ENCODE peak calls at places on chromosomes 16 and 17, in seven cellular contexts. H is IMR-90, J is mesendoderm, K is NCI-H146, C is CMK, S is left lung, Y is right lobe of liver. V is an unnamed sample.

GRCh38 chr17:79137015-79137770 is 62.6 kb downstream of the ENGASE start:
- DNase-seq in H (no peak), J (no peak), K (peak; percentile 18), C (no peak), S (no peak), Y (no peak), V (no peak)

GRCh38 chr16:28166394-28167208 is 45.2 kb downstream of the XPO6 start:
- DNase-seq in H (peak; percentile 81), J (peak; percentile 69), K (no peak), C (no peak), S (no peak), Y (no peak), V (no peak)

GRCh38 chr17:38925263-38925995 is at the start of gene LASP1NB:
- DNase-seq in H (peak; percentile 70), J (peak; percentile 77), K (no peak), C (no peak), S (no peak), Y (no peak), V (peak; percentile 63)

GRCh38 chr16:81926036-81926435 is 85.2 kb downstream of the SDR42E1 start:
- DNase-seq in H (no peak), J (no peak), K (no peak), C (no peak), S (no peak), Y (no peak), V (no peak)

GRCh38 chr17:10278218-10278617 is 79.8 kb upstream of the GAS7 start:
- DNase-seq in H (no peak), J (peak; percentile 29), K (no peak), C (no peak), S (no peak), Y (no peak), V (peak; percentile 61)

GRCh38 chr17:42585353-42585752 is 7.8 kb upstream of the PSMC3IP start:
- DNase-seq in H (no peak), J (no peak), K (no peak), C (no peak), S (no peak), Y (no peak), V (no peak)

GRCh38 chr17:72079700-72080099 is 41.1 kb upstream of the SOX9 start:
- DNase-seq in H (no peak), J (no peak), K (no peak), C (no peak), S (no peak), Y (no peak), V (no peak)

GRCh38 chr17:21500064-21500463 is 123.9 kb downstream of the KCNJ12 start:
- DNase-seq in H (no peak), J (peak; percentile 59), K (no peak), C (no peak), S (no peak), Y (no peak), V (no peak)

GRCh38 chr16:16797239-16797638 is 418.3 kb downstream of the NPIPA7 start:
- DNase-seq in H (no peak), J (peak; percentile 35), K (no peak), C (no peak), S (no peak), Y (no peak), V (peak; percentile 59)

GRCh38 chr16:88886915-88887521 is 20.6 kb upstream of the PABPN1L start:
- DNase-seq in H (peak; percentile 36), J (no peak), K (no peak), C (no peak), S (peak; percentile 42), Y (no peak), V (no peak)

GRCh38 chr17:74647871-74648672 is 24.5 kb upstream of the CD300E start:
- DNase-seq in H (no peak), J (no peak), K (no peak), C (no peak), S (no peak), Y (no peak), V (no peak)

GRCh38 chr17:76957600-76958464 is 89.6 kb downstream of the MGAT5B start:
- DNase-seq in H (peak; percentile 21), J (no peak), K (no peak), C (no peak), S (no peak), Y (no peak), V (peak; percentile 47)

GRCh38 chr17:27216836-27217235 is 77.1 kb upstream of the WSB1 start:
- DNase-seq in H (no peak), J (no peak), K (no peak), C (no peak), S (no peak), Y (no peak), V (no peak)

GRCh38 chr17:41627316-41628072 is 3.1 kb upstream of the KRT17 start:
- DNase-seq in H (no peak), J (no peak), K (no peak), C (no peak), S (no peak), Y (no peak), V (no peak)

GRCh38 chr17:38868095-38868967 is 1.5 kb upstream of the LASP1 start:
- DNase-seq in H (peak; percentile 55), J (peak; percentile 77), K (peak; percentile 70), C (no peak), S (peak; percentile 55), Y (peak; percentile 22), V (peak; percentile 65)

GRCh38 chr17:31571124-31571892 is 179.8 kb downstream of the RAB11FIP4 start:
- DNase-seq in H (peak; percentile 98), J (no peak), K (no peak), C (no peak), S (peak; percentile 45), Y (peak; percentile 65), V (no peak)

GRCh38 chr17:39757931-39758873 is 20.5 kb downstream of the GRB7 start:
- DNase-seq in H (no peak), J (no peak), K (no peak), C (no peak), S (no peak), Y (no peak), V (no peak)

GRCh38 chr16:31138621-31139578 is 3.4 kb upstream of the PRSS8 start:
- DNase-seq in H (peak; percentile 70), J (peak; percentile 89), K (no peak), C (no peak), S (peak; percentile 84), Y (peak; percentile 46), V (peak; percentile 17)

GRCh38 chr16:80824623-80825364 is 20.4 kb upstream of the CDYL2 start:
- DNase-seq in H (peak; percentile 67), J (peak; percentile 67), K (peak; percentile 3), C (peak; percentile 8), S (no peak), Y (no peak), V (peak; percentile 71)

GRCh38 chr16:57915267-57915666 is 55.7 kb downstream of the CNGB1 start:
- DNase-seq in H (no peak), J (no peak), K (no peak), C (no peak), S (no peak), Y (no peak), V (no peak)

V was measured in neural progenitor cell.